ENCODE peak calls at places on chromosomes 13 and 19, in ten cellular contexts. M, A, Q, O, E, L, H, W, V and T are unnamed samples. For H3K4me1, the result is how much of the 10 kb centered on the place peaks cover.

GRCh38 chr13:48303331-48304131 is at the start of gene RB1:
- DNase-seq in M (peak), A (peak), Q (peak), O (peak), E (peak), L (peak), H (peak), W (peak), V (peak), T (peak)

GRCh38 chr13:99119686-99120085 is 81.0 kb upstream of the UBAC2 start:
- DNase-seq in M (no peak), A (no peak), Q (no peak), O (no peak), E (no peak), L (no peak), H (no peak), W (no peak), V (no peak), T (no peak)

GRCh38 chr13:108346376-108346775 is 76.9 kb downstream of the TNFSF13B start:
- DNase-seq in M (no peak), A (peak), Q (peak), O (no peak), E (no peak), L (no peak), H (peak), W (no peak), V (no peak), T (no peak)

GRCh38 chr13:49099513-49099877 is 120.6 kb upstream of the MLNR start:
- DNase-seq in M (no peak), A (no peak), Q (no peak), O (no peak), E (no peak), L (no peak), H (no peak), W (no peak), V (no peak), T (no peak)

GRCh38 chr13:109790951-109791605 is 4.7 kb upstream of the IRS2 start:
- DNase-seq in M (peak), A (peak), Q (peak), O (peak), E (peak), L (no peak), H (peak), W (peak), V (peak), T (peak)

GRCh38 chr13:20137875-20138274 is 23.0 kb downstream of the GJA3 start:
- DNase-seq in M (no peak), A (no peak), Q (no peak), O (no peak), E (no peak), L (no peak), H (no peak), W (no peak), V (no peak), T (no peak)

GRCh38 chr13:50732712-50733111 is 110.8 kb downstream of the DLEU7 start:
- DNase-seq in M (peak), A (no peak), Q (no peak), O (no peak), E (no peak), L (no peak), H (no peak), W (no peak), V (no peak), T (peak)

GRCh38 chr13:47545630-47546029 is 455.4 kb downstream of the SUCLA2 start:
- DNase-seq in M (no peak), A (no peak), Q (no peak), O (no peak), E (no peak), L (no peak), H (no peak), W (no peak), V (no peak), T (no peak)

GRCh38 chr13:22061806-22062391 is 391.0 kb downstream of the FGF9 start:
- DNase-seq in M (no peak), A (no peak), Q (no peak), O (no peak), E (no peak), L (no peak), H (no peak), W (no peak), V (no peak), T (no peak)

GRCh38 chr19:17473041-17473440 is 2.7 kb downstream of the SLC27A1 start:
- DNase-seq in M (no peak), A (no peak), Q (no peak), O (no peak), E (no peak), L (no peak), H (no peak), W (peak), V (no peak), T (peak)

GRCh38 chr19:58398087-58398486 is 2.6 kb downstream of the RNF225 start:
- DNase-seq in M (no peak), A (no peak), Q (no peak), O (no peak), E (no peak), L (no peak), H (no peak), W (no peak), V (no peak), T (no peak)

GRCh38 chr13:51112771-51113170 is 1.7 kb upstream of the C13orf42 start:
- DNase-seq in M (no peak), A (no peak), Q (no peak), O (no peak), E (no peak), L (no peak), H (no peak), W (peak), V (no peak), T (no peak)

GRCh38 chr19:21568816-21569496 is 63.6 kb downstream of the ZNF429 start:
- DNase-seq in M (no peak), A (peak), Q (no peak), O (no peak), E (peak), L (no peak), H (no peak), W (no peak), V (no peak), T (peak)

GRCh38 chr13:31110617-31111016 is 51.1 kb downstream of the HSPH1 start:
- DNase-seq in M (no peak), A (no peak), Q (no peak), O (no peak), E (no peak), L (no peak), H (no peak), W (no peak), V (no peak), T (no peak)

GRCh38 chr13:50403311-50403710 is 388.1 kb downstream of the KCNRG start:
- DNase-seq in M (no peak), A (no peak), Q (peak), O (no peak), E (peak), L (no peak), H (no peak), W (peak), V (no peak), T (no peak)

GRCh38 chr13:86559915-86560314 is 760.7 kb upstream of the SLITRK6 start:
- DNase-seq in M (no peak), A (no peak), Q (no peak), O (no peak), E (no peak), L (peak), H (no peak), W (no peak), V (no peak), T (no peak)

GRCh38 chr13:75550159-75550567 is 572 bp downstream of the UCHL3 start:
- DNase-seq in M (peak), A (peak), Q (peak), O (peak), E (peak), L (no peak), H (no peak), W (peak), V (peak), T (peak)

GRCh38 chr13:108225440-108225839 is 7.2 kb downstream of the ABHD13 start:
- DNase-seq in M (no peak), A (no peak), Q (no peak), O (no peak), E (no peak), L (no peak), H (no peak), W (no peak), V (no peak), T (no peak)

GRCh38 chr19:49231804-49232203 is 74.2 kb downstream of the TRPM4 start:
- DNase-seq in M (no peak), A (no peak), Q (no peak), O (no peak), E (no peak), L (no peak), H (no peak), W (no peak), V (no peak), T (no peak)

GRCh38 chr13:98672947-98673545 is 79.4 kb downstream of the SLC15A1 start:
- DNase-seq in M (peak), A (peak), Q (peak), O (peak), E (peak), L (peak), H (peak), W (peak), V (peak), T (peak)

GRCh38 chr13:95834134-95834765 is 157.3 kb downstream of the DNAJC3 start:
- DNase-seq in M (peak), A (peak), Q (peak), O (peak), E (peak), L (peak), H (peak), W (peak), V (peak), T (peak)

GRCh38 chr13:31048521-31048920 is 113.2 kb downstream of the HSPH1 start:
- DNase-seq in M (no peak), A (peak), Q (no peak), O (peak), E (no peak), L (no peak), H (no peak), W (no peak), V (no peak), T (no peak)

GRCh38 chr19:44666852-44667251 is 4.4 kb upstream of the CEACAM19 start:
- DNase-seq in M (no peak), A (no peak), Q (no peak), O (no peak), E (peak), L (no peak), H (no peak), W (no peak), V (no peak), T (no peak)

GRCh38 chr13:97328222-97328790 is 105.7 kb upstream of the RAP2A start:
- DNase-seq in M (no peak), A (peak), Q (no peak), O (peak), E (no peak), L (peak), H (peak), W (no peak), V (no peak), T (peak)

GRCh38 chr13:99040536-99041141 is 62.8 kb upstream of the DOCK9 start:
- DNase-seq in M (no peak), A (no peak), Q (no peak), O (no peak), E (no peak), L (no peak), H (no peak), W (peak), V (no peak), T (no peak)

GRCh38 chr13:97058417-97058816 is 64.1 kb upstream of the OXGR1 start:
- DNase-seq in M (no peak), A (no peak), Q (no peak), O (peak), E (no peak), L (no peak), H (no peak), W (no peak), V (no peak), T (no peak)

GRCh38 chr13:39811051-39811450 is 155.6 kb downstream of the COG6 start:
- DNase-seq in M (no peak), A (no peak), Q (no peak), O (no peak), E (no peak), L (no peak), H (no peak), W (no peak), V (no peak), T (no peak)

GRCh38 chr19:46015080-46015960 is 7.5 kb downstream of the PGLYRP1 start:
- DNase-seq in M (peak), A (peak), Q (peak), O (peak), E (peak), L (peak), H (peak), W (no peak), V (peak), T (peak)

GRCh38 chr13:108037348-108037747 is 178.0 kb downstream of the LIG4 start:
- DNase-seq in M (no peak), A (no peak), Q (no peak), O (no peak), E (no peak), L (no peak), H (no peak), W (no peak), V (no peak), T (no peak)

GRCh38 chr19:15284091-15284490 is 48.2 kb downstream of the BRD4 start:
- DNase-seq in M (no peak), A (no peak), Q (no peak), O (no peak), E (no peak), L (no peak), H (no peak), W (no peak), V (no peak), T (no peak)

GRCh38 chr19:15286688-15287355 is 45.5 kb downstream of the BRD4 start:
- DNase-seq in M (no peak), A (no peak), Q (no peak), O (no peak), E (peak), L (no peak), H (no peak), W (no peak), V (peak), T (no peak)

GRCh38 chr19:15287496-15287895 is 44.8 kb downstream of the BRD4 start:
- DNase-seq in M (no peak), A (no peak), Q (no peak), O (no peak), E (no peak), L (no peak), H (no peak), W (no peak), V (no peak), T (no peak)

GRCh38 chr19:15284896-15285295 is 47.4 kb downstream of the BRD4 start:
- DNase-seq in M (no peak), A (no peak), Q (no peak), O (no peak), E (no peak), L (no peak), H (no peak), W (no peak), V (no peak), T (no peak)

GRCh38 chr19:15285896-15286591 is 46.3 kb downstream of the BRD4 start:
- DNase-seq in M (no peak), A (peak), Q (no peak), O (peak), E (peak), L (no peak), H (no peak), W (no peak), V (peak), T (no peak)
- H3K4me1 ChIP-seq in M (half or more), A (half or more), Q (half or more), O (half or more), E (half or more), L (under half), H (under half), W (under half), V (half or more), T (under half)

DNA sequence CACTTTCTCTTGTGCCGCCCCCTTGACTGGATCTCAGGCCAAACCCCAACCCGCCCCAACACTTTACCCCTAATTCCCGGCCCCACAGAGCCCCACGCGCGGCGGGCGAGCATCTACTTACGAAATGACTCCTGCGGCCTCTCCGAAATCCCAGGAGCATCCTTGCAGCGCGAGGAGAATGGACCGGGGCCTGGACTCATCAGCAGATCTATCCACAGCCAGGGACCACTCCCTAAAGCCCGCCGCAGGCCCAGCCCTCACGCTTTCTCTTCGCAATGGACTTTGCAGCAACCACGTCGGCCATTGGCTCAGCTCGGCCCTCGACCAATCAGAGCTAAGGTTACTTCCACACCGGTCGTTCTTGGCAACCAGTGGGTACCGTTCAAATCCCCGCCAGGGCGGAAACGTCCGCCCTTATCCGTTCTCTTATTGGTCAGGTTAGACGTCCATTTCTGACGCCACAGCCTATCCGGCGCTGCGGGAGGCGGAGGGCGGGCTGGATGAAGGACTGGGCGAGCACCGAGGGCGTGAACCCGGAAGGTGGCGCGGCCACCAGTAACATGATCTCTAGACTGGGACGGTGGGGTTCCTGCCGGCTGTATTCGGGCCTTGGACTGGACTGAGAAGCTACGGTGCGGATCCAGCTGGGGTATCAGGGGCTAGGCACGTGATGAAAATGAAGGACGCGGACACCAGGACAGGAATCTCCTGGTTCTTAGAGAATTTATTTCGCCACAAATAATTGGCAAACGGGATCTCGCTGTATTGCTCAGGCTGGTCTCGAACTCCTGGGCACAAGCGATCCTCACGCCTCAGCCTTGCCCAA is at the start of the genes CEP89 and FAAP24:
- DNase-seq in M (peak), A (peak), Q (peak), O (peak), E (peak), L (peak), H (peak), W (peak), V (peak), T (peak)
- H3K4me2 ChIP-seq in M (peak), A (peak), Q (peak), O (peak), E (peak), L (peak), H (peak), W (peak), V (peak), T (peak)

GRCh38 chr13:32237681-32238080 is 77.5 kb downstream of the ZAR1L start:
- DNase-seq in M (no peak), A (no peak), Q (no peak), O (no peak), E (no peak), L (no peak), H (no peak), W (no peak), V (no peak), T (no peak)
- H2AFZ ChIP-seq in M (no peak), A (no peak), Q (no peak), O (no peak), E (no peak), L (no peak), H (no peak), W (no peak), V (no peak), T (no peak)

DNA sequence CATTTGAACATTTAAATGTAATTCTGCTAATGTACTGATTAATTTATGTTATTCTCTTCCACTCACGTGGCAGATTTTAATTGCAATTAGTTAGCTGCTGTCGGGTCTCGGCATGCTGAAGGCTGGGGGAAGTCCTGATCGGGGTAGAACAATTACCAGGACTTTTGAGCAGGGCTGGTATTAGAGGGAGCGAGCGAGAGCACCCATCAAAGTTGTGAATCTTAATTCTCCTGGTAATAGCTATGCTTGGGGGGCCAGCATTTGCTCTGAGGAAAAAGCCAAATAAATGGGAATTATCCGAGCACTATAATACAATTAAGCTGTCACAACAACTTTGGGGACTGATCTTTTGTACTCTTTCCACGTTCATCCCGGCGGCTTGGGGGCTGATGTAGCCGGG is 136.8 kb upstream of the TMTC4 start:
- DNase-seq in M (no peak), A (no peak), Q (no peak), O (no peak), E (no peak), L (peak), H (no peak), W (no peak), V (no peak), T (no peak)
- H3K4me1 ChIP-seq in M (under half), A (under half), Q (under half), O (under half), E (under half), L (half or more), H (under half), W (under half), V (under half), T (under half)

GRCh38 chr19:7901337-7901736 is 2.3 kb upstream of the MAP2K7 start:
- DNase-seq in M (no peak), A (no peak), Q (no peak), O (no peak), E (no peak), L (no peak), H (no peak), W (no peak), V (no peak), T (no peak)

GRCh38 chr19:7899751-7900352 is 3.8 kb upstream of the MAP2K7 start:
- DNase-seq in M (no peak), A (no peak), Q (no peak), O (no peak), E (no peak), L (no peak), H (no peak), W (no peak), V (no peak), T (no peak)

GRCh38 chr19:7900401-7900870 is 3.2 kb upstream of the MAP2K7 start:
- DNase-seq in M (no peak), A (no peak), Q (no peak), O (no peak), E (no peak), L (no peak), H (no peak), W (no peak), V (no peak), T (no peak)

GRCh38 chr19:7902796-7903243 is 857 bp upstream of the MAP2K7 start:
- DNase-seq in M (no peak), A (no peak), Q (no peak), O (no peak), E (no peak), L (no peak), H (no peak), W (peak), V (no peak), T (no peak)

DNA sequence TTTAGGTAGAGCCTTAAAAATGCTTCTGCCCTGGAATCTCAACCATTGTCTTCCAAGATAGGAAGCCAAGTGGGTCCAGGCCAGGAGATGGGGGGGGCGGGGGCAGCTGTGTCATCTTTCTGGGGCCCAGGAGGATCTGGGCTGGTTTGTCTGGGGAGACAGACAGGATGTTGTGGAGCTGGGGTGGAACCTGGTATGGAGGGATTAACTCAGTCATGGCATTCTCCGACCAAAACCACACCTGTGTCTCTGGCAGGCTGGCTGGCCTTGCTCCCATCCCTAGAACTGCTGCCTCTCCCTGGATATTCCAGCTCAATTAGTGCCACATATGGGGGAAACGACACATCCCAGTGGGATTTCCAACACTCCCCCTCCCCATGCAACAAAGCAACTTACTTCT is 2.7 kb upstream of the MAP2K7 start:
- DNase-seq in M (no peak), A (no peak), Q (no peak), O (no peak), E (no peak), L (no peak), H (no peak), W (no peak), V (no peak), T (no peak)
- H3K4me2 ChIP-seq in M (no peak), A (no peak), Q (no peak), O (no peak), E (no peak), L (no peak), H (no peak), W (no peak), V (no peak), T (no peak)

GRCh38 chr13:33490461-33491327 is 205.1 kb upstream of the STARD13 start:
- DNase-seq in M (no peak), A (peak), Q (no peak), O (peak), E (no peak), L (peak), H (peak), W (no peak), V (no peak), T (no peak)
- H2AFZ ChIP-seq in M (no peak), A (peak), Q (no peak), O (peak), E (no peak), L (peak), H (no peak), W (no peak), V (no peak), T (peak)